ENCODE peak calls at places on chromosome 13, in four cellular contexts. Y, C, P and K are unnamed samples.

GRCh38 chr13:108948269-108948671 is 318.9 kb downstream of the MYO16 start:
- DNase-seq in Y (no peak), C (no peak), P (no peak), K (peak; percentile 24)

GRCh38 chr13:114064516-114065140 is 67.8 kb downstream of the RASA3 start:
- DNase-seq in Y (peak; percentile 83), P (no peak), C (no peak), K (no peak)

GRCh38 chr13:63625869-63626268 is 2210.2 kb upstream of the PCDH20 start:
- DNase-seq in C (no peak), P (no peak), Y (no peak), K (no peak)

GRCh38 chr13:59103004-59103768 is 1060.5 kb downstream of the DIAPH3 start:
- DNase-seq in C (no peak), Y (peak; percentile 43), P (no peak), K (no peak)

GRCh38 chr13:98105929-98106336 is 37.0 kb upstream of the FARP1 start:
- DNase-seq in C (no peak), Y (no peak), P (no peak), K (peak; percentile 90)

GRCh38 chr13:46844431-46844830 is 47.5 kb upstream of the ESD start:
- DNase-seq in P (no peak), C (no peak), Y (no peak), K (no peak)

GRCh38 chr13:98586400-98587144 is 9.7 kb upstream of the STK24 start:
- DNase-seq in C (no peak), Y (peak; percentile 47), P (no peak), K (peak; percentile 39)

GRCh38 chr13:75633285-75633684 is 2.8 kb upstream of the LMO7 start:
- DNase-seq in C (no peak), Y (no peak), P (no peak), K (peak; percentile 33)

GRCh38 chr13:54934121-54934520 is 1905.5 kb downstream of the OLFM4 start:
- DNase-seq in P (no peak), C (no peak), Y (no peak), K (no peak)

GRCh38 chr13:88103824-88104223 is 432.7 kb downstream of the SLITRK5 start:
- DNase-seq in Y (no peak), C (no peak), P (no peak), K (no peak)

GRCh38 chr13:103931885-103932284 is 865.7 kb upstream of the SLC10A2 start:
- DNase-seq in P (no peak), C (no peak), Y (no peak), K (no peak)

GRCh38 chr13:99984463-99985242 is 3.1 kb downstream of the ZIC2 start:
- DNase-seq in C (peak; percentile 69), P (no peak), Y (peak; percentile 55), K (no peak)

GRCh38 chr13:40094056-40094455 is 438.6 kb downstream of the COG6 start:
- DNase-seq in C (no peak), Y (no peak), P (no peak), K (no peak)

GRCh38 chr13:20401958-20402856 is 123.5 kb downstream of the CRYL1 start:
- DNase-seq in P (no peak), C (no peak), Y (no peak), K (no peak)

GRCh38 chr13:52862358-52863206 is 14.1 kb upstream of the PCDH8 start:
- DNase-seq in P (no peak), C (peak; percentile 89), Y (peak; percentile 59), K (peak; percentile 5)

GRCh38 chr13:41006296-41006695 is 12.8 kb downstream of the ELF1 start:
- DNase-seq in P (no peak), Y (no peak), C (no peak), K (no peak)

GRCh38 chr13:38366954-38367645 is 17.4 kb downstream of the UFM1 start:
- DNase-seq in C (no peak), P (no peak), Y (no peak), K (no peak)

GRCh38 chr13:99390601-99391000 is 83.4 kb upstream of the GPR183 start:
- DNase-seq in C (no peak), P (no peak), Y (no peak), K (no peak)

GRCh38 chr13:41311607-41312500 is 787 bp downstream of the NAA16 start:
- DNase-seq in Y (peak; percentile 62), C (no peak), P (no peak), K (peak; percentile 7)

GRCh38 chr13:27922974-27923612 is 3.3 kb downstream of the PDX1 start:
- DNase-seq in P (no peak), Y (no peak), C (no peak), K (no peak)

GRCh38 chr13:100668408-100668807 is 6.2 kb downstream of the TMTC4 start:
- DNase-seq in C (no peak), P (no peak), Y (no peak), K (no peak)

GRCh38 chr13:96431044-96431581 is 341.2 kb downstream of the HS6ST3 start:
- DNase-seq in Y (no peak), C (no peak), P (no peak), K (no peak)

GRCh38 chr13:40922437-40923040 is 96.6 kb downstream of the ELF1 start:
- DNase-seq in C (peak; percentile 49), P (no peak), Y (no peak), K (peak; percentile 10)

GRCh38 chr13:51955841-51956603 is 55.2 kb downstream of the ATP7B start:
- DNase-seq in C (no peak), Y (no peak), P (no peak), K (no peak)

GRCh38 chr13:40275636-40276035 is 390.8 kb downstream of the FOXO1 start:
- DNase-seq in P (no peak), Y (no peak), C (no peak), K (no peak)

GRCh38 chr13:49220856-49221614 is 897 bp downstream of the MLNR start:
- DNase-seq in P (no peak), C (peak; percentile 73), Y (peak; percentile 69), K (no peak)

GRCh38 chr13:112446347-112446861 is 70.2 kb downstream of the SPACA7 start:
- DNase-seq in C (no peak), P (no peak), Y (peak; percentile 24), K (no peak)

GRCh38 chr13:34155931-34156607 is 338.1 kb downstream of the RFC3 start:
- DNase-seq in P (no peak), Y (no peak), C (no peak), K (no peak)

GRCh38 chr13:72556945-72557344 is 170.5 kb downstream of the MZT1 start:
- DNase-seq in Y (no peak), P (no peak), C (no peak), K (no peak)

GRCh38 chr13:95833713-95834112 is 156.8 kb downstream of the DNAJC3 start:
- DNase-seq in Y (no peak), C (no peak), P (no peak), K (no peak)

GRCh38 chr13:35475960-35476943 is at the start of gene MAB21L1:
- DNase-seq in P (no peak), C (peak; percentile 59), Y (peak; percentile 90), K (no peak)

GRCh38 chr13:76349700-76350099 is 536.5 kb downstream of the KCTD12 start:
- DNase-seq in Y (no peak), C (no peak), P (no peak), K (no peak)

GRCh38 chr13:98371624-98372023 is 194.6 kb upstream of the RNF113B start:
- DNase-seq in P (no peak), C (no peak), Y (no peak), K (no peak)

GRCh38 chr13:91241249-91241648 is 106.2 kb upstream of the MIR17HG start:
- DNase-seq in P (no peak), C (no peak), Y (no peak), K (no peak)

GRCh38 chr13:43874512-43875092 is 4.9 kb downstream of the CCDC122 start:
- DNase-seq in P (no peak), C (no peak), Y (peak; percentile 11), K (no peak)

GRCh38 chr13:24888291-24888931 is 124.4 kb downstream of the RNF17 start:
- DNase-seq in Y (no peak), C (no peak), P (peak; percentile 45), K (no peak)
- TF ChIP-seq TCF12 in Y (no peak), C (no peak), P (no peak), K (no peak)

GRCh38 chr13:29434217-29434940 is 161.1 kb downstream of the SLC7A1 start:
- DNase-seq in Y (peak; percentile 21), P (peak; percentile 23), C (no peak), K (no peak)
- TF ChIP-seq TCF12 in Y (no peak), P (no peak), C (no peak), K (no peak)

GRCh38 chr13:94776300-94776699 is 64.0 kb upstream of the SOX21 start:
- DNase-seq in C (no peak), P (no peak), Y (no peak), K (no peak)
- TF ChIP-seq TCF12 in C (no peak), P (no peak), Y (no peak), K (no peak)

GRCh38 chr13:92739306-92739818 is 487.2 kb upstream of the GPC6 start:
- DNase-seq in Y (no peak), C (no peak), P (no peak), K (no peak)
- TF ChIP-seq TCF12 in Y (no peak), C (no peak), P (no peak), K (no peak)

DNA sequence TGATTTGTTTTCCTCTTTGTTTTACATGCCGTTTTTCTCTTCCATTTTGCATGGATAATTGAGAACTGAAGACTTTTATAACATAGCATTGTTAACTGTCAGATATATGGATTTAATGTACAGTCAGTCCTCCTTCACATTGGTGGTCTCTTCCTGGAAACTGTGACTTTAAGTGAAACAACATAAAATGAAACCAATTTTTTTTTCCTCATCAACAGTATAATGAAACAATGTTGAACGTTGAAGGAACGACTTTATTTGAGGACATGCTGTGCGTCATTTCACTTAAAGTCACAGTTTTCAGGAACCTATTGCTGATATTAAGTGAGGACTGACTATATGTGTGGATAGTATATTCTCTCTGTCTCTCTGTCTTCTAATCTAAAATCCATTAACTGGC is 54.7 kb downstream of the COG3 start:
- DNase-seq in P (no peak), Y (no peak), C (no peak), K (no peak)
- TF ChIP-seq TCF12 in P (no peak), Y (no peak), C (no peak), K (no peak)

DNA sequence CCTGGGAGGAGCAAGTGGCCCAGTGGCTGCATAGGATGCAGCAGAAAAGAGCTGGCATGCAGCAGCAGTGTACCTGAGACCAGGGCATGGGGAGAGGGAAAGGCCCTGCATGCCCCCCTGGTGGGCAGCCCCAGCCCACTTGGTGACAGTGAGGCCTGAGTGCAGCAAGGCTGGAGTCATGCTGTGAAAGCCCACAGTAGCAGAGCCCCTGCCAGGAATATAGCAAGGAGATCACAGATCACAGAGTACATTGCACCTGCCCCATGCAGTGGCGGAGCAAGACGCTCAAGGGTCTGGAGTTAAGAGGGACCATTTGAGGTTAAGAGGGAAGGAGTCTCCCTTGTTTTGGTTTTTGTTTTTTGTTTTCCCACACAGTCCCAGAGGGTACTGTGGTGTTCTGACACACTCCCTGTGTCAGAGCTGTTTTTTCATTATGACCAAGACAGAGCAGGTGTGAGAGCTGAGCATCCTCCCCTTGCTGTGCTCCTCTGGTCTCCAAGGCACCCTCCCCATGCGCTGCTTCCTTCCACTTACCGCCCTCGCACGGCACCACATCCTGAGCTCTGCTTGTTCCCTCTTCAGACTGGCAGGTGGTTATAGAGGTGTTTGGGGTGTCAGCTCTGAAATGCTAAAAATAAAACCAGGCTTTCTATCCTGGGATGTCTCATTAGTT is 85.0 kb upstream of the UBL3 start:
- DNase-seq in C (no peak), Y (no peak), P (peak; percentile 74), K (no peak)
- TF ChIP-seq TCF12 in C (no peak), Y (no peak), P (peak; percentile 96), K (no peak)

GRCh38 chr13:23183292-23183691 is 2.5 kb downstream of the SGCG start:
- DNase-seq in Y (no peak), P (no peak), C (no peak), K (no peak)
- TF ChIP-seq TCF12 in Y (no peak), P (no peak), C (no peak), K (no peak)